ENCODE peak calls at places on chromosomes 12 and 14, in six cellular contexts. One of them, this sample, is unnamed.
A peak's percentile ranks its signal among the peaks of the same experiment; 100 is the strongest.

GRCh38 chr12:43736921-43737440 is 21.6 kb downstream of the PUS7L start:
- DNase-seq in NB4: no peak
- DNase-seq in Caco-2: no peak
- DNase-seq in transverse colon: no peak
- DNase-seq in GM06990: no peak
- DNase-seq in SK-N-SH: no peak
- DNase-seq in this sample: no peak

GRCh38 chr12:13234045-13234641 is 37.6 kb downstream of the EMP1 start:
- DNase-seq in transverse colon: peak; percentile 48
- DNase-seq in GM06990: no peak
- DNase-seq in SK-N-SH: peak; percentile 46
- DNase-seq in NB4: peak; percentile 57
- DNase-seq in Caco-2: peak; percentile 75
- DNase-seq in this sample: peak; percentile 37

GRCh38 chr12:102992297-102992696 is 34.8 kb downstream of the ASCL1 start:
- DNase-seq in NB4: no peak
- DNase-seq in transverse colon: no peak
- DNase-seq in Caco-2: peak; percentile 4
- DNase-seq in SK-N-SH: no peak
- DNase-seq in GM06990: no peak
- DNase-seq in this sample: peak; percentile 26

GRCh38 chr12:4172999-4173398 is 100.6 kb upstream of the CCND2 start:
- DNase-seq in NB4: no peak
- DNase-seq in GM06990: no peak
- DNase-seq in transverse colon: no peak
- DNase-seq in SK-N-SH: no peak
- DNase-seq in Caco-2: no peak
- DNase-seq in this sample: no peak

GRCh38 chr14:29937116-29937515 is 9.5 kb upstream of the PRKD1 start:
- DNase-seq in transverse colon: no peak
- DNase-seq in SK-N-SH: no peak
- DNase-seq in NB4: no peak
- DNase-seq in GM06990: no peak
- DNase-seq in Caco-2: no peak
- DNase-seq in this sample: no peak

GRCh38 chr12:79933580-79934264 is 1.2 kb downstream of the PPP1R12A start:
- DNase-seq in NB4: peak; percentile 62
- DNase-seq in transverse colon: peak; percentile 11
- DNase-seq in GM06990: no peak
- DNase-seq in Caco-2: no peak
- DNase-seq in SK-N-SH: peak; percentile 14
- DNase-seq in this sample: peak; percentile 48

GRCh38 chr14:65476290-65476941 is 63.9 kb downstream of the FUT8 start:
- DNase-seq in NB4: no peak
- DNase-seq in Caco-2: no peak
- DNase-seq in transverse colon: no peak
- DNase-seq in GM06990: peak; percentile 53
- DNase-seq in SK-N-SH: no peak
- DNase-seq in this sample: peak; percentile 74

GRCh38 chr12:1083086-1083887 is 92.3 kb downstream of the ERC1 start:
- DNase-seq in NB4: no peak
- DNase-seq in Caco-2: no peak
- DNase-seq in SK-N-SH: peak; percentile 41
- DNase-seq in GM06990: no peak
- DNase-seq in transverse colon: no peak
- DNase-seq in this sample: no peak

GRCh38 chr12:47942327-47943230 is 20.8 kb upstream of the TMEM106C start:
- DNase-seq in SK-N-SH: peak; percentile 86
- DNase-seq in transverse colon: no peak
- DNase-seq in GM06990: peak; percentile 13
- DNase-seq in Caco-2: no peak
- DNase-seq in NB4: peak; percentile 43
- DNase-seq in this sample: peak; percentile 7

GRCh38 chr14:52068741-52069616 is at the start of gene NID2:
- DNase-seq in SK-N-SH: peak; percentile 98
- DNase-seq in transverse colon: peak; percentile 82
- DNase-seq in NB4: no peak
- DNase-seq in Caco-2: peak; percentile 41
- DNase-seq in GM06990: peak; percentile 12
- DNase-seq in this sample: peak; percentile 31

GRCh38 chr12:18551703-18552102 is 186.1 kb downstream of the PLCZ1 start:
- DNase-seq in SK-N-SH: no peak
- DNase-seq in GM06990: no peak
- DNase-seq in NB4: no peak
- DNase-seq in transverse colon: no peak
- DNase-seq in Caco-2: peak; percentile 54
- DNase-seq in this sample: no peak

GRCh38 chr12:74801625-74802024 is 264.0 kb downstream of the ATXN7L3B start:
- DNase-seq in Caco-2: no peak
- DNase-seq in NB4: peak; percentile 26
- DNase-seq in GM06990: no peak
- DNase-seq in transverse colon: no peak
- DNase-seq in SK-N-SH: no peak
- DNase-seq in this sample: no peak

GRCh38 chr12:104521731-104522130 is 65.0 kb downstream of the CHST11 start:
- DNase-seq in GM06990: no peak
- DNase-seq in transverse colon: no peak
- DNase-seq in SK-N-SH: peak; percentile 34
- DNase-seq in Caco-2: no peak
- DNase-seq in NB4: no peak
- DNase-seq in this sample: no peak

GRCh38 chr12:114769634-114770033 is 85.7 kb upstream of the TBX3 start:
- DNase-seq in GM06990: no peak
- DNase-seq in transverse colon: no peak
- DNase-seq in Caco-2: no peak
- DNase-seq in SK-N-SH: no peak
- DNase-seq in NB4: no peak
- DNase-seq in this sample: no peak

GRCh38 chr12:23113781-23114180 is 488.8 kb downstream of the ETNK1 start:
- DNase-seq in Caco-2: no peak
- DNase-seq in GM06990: no peak
- DNase-seq in NB4: no peak
- DNase-seq in transverse colon: no peak
- DNase-seq in SK-N-SH: no peak
- DNase-seq in this sample: no peak

GRCh38 chr12:40903040-40903439 is 210.8 kb downstream of the CNTN1 start:
- DNase-seq in GM06990: no peak
- DNase-seq in transverse colon: no peak
- DNase-seq in SK-N-SH: no peak
- DNase-seq in NB4: no peak
- DNase-seq in Caco-2: no peak
- DNase-seq in this sample: no peak

GRCh38 chr12:69330475-69331473 is 17.4 kb upstream of the LYZ start:
- DNase-seq in GM06990: peak; percentile 31
- DNase-seq in NB4: peak; percentile 68
- DNase-seq in Caco-2: peak; percentile 49
- DNase-seq in transverse colon: peak; percentile 74
- DNase-seq in SK-N-SH: peak; percentile 26
- DNase-seq in this sample: peak; percentile 66

GRCh38 chr12:122318607-122319311 is 52.5 kb upstream of the VPS33A start:
- DNase-seq in Caco-2: no peak
- DNase-seq in transverse colon: no peak
- DNase-seq in GM06990: no peak
- DNase-seq in NB4: no peak
- DNase-seq in SK-N-SH: no peak
- DNase-seq in this sample: no peak

GRCh38 chr14:69650948-69651369 is 39.6 kb downstream of the SUSD6 start:
- DNase-seq in Caco-2: no peak
- DNase-seq in GM06990: no peak
- DNase-seq in SK-N-SH: no peak
- DNase-seq in transverse colon: no peak
- DNase-seq in NB4: no peak
- DNase-seq in this sample: no peak

GRCh38 chr12:115912440-115912839 is 365.1 kb downstream of the MED13L start:
- DNase-seq in GM06990: no peak
- DNase-seq in SK-N-SH: no peak
- DNase-seq in NB4: no peak
- DNase-seq in Caco-2: no peak
- DNase-seq in transverse colon: no peak
- DNase-seq in this sample: no peak

GRCh38 chr12:103529306-103529705 is 33.5 kb upstream of the C12orf42 start:
- DNase-seq in SK-N-SH: no peak
- DNase-seq in GM06990: no peak
- DNase-seq in transverse colon: no peak
- DNase-seq in Caco-2: no peak
- DNase-seq in NB4: no peak
- DNase-seq in this sample: no peak

DNA sequence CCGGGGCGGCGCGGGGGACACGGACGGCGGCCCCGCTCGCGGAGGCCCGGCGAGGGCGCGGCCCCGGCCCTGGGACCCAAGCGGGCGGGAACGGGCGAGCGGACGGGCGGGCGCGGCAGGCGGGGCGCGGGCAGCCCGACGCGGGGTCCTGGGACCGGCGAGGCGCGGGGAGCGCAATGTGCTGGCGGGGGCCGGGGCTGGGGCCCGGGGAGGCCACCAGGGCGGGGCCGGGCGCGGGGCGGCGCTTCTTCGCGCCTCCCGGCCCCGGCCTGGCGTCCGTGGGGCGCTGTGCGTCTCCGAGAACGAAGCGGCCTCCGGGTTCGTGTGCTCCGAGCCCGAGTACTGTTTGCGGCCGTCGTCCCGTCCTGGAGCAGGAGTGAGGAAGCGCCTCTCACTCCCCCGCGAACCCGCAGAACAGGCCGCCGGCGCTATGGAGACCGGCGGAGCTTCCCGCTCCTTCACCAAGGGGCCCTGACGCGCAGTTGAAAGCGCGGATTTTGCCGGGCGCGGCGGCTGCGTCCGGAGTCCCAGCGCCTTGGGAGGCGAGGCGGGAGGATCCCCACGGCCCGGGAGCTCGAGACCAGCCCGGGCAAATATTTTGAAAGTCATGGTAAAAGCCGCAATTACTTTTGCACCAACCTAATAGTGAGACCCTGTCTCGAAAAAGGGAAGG is 415 bp upstream of the ANKLE2 start:
- DNase-seq in transverse colon: peak; percentile 90
- DNase-seq in GM06990: peak; percentile 92
- DNase-seq in SK-N-SH: peak; percentile 99
- DNase-seq in NB4: peak; percentile 98
- DNase-seq in Caco-2: peak; percentile 92
- DNase-seq in this sample: peak; percentile 95
- TF ChIP-seq CTCF in transverse colon: peak; percentile 19
- TF ChIP-seq CTCF in GM06990: peak; percentile 31
- TF ChIP-seq CTCF in SK-N-SH: peak; percentile 31
- TF ChIP-seq CTCF in NB4: peak; percentile 22
- TF ChIP-seq CTCF in Caco-2: no peak
- TF ChIP-seq CTCF in this sample: peak; percentile 18

GRCh38 chr12:6462234-6462995 is 8.1 kb downstream of the VAMP1 start:
- DNase-seq in transverse colon: no peak
- DNase-seq in Caco-2: no peak
- DNase-seq in GM06990: no peak
- DNase-seq in SK-N-SH: no peak
- DNase-seq in NB4: no peak
- DNase-seq in this sample: no peak

GRCh38 chr12:6464531-6464930 is 5.9 kb downstream of the VAMP1 start:
- DNase-seq in NB4: no peak
- DNase-seq in GM06990: no peak
- DNase-seq in SK-N-SH: no peak
- DNase-seq in Caco-2: no peak
- DNase-seq in transverse colon: no peak
- DNase-seq in this sample: no peak

GRCh38 chr12:6465467-6466183 is 4.9 kb downstream of the VAMP1 start:
- DNase-seq in transverse colon: peak; percentile 66
- DNase-seq in Caco-2: peak; percentile 80
- DNase-seq in GM06990: no peak
- DNase-seq in SK-N-SH: peak; percentile 79
- DNase-seq in NB4: peak; percentile 72
- DNase-seq in this sample: peak; percentile 70

GRCh38 chr12:6463211-6463610 is 7.3 kb downstream of the VAMP1 start:
- DNase-seq in NB4: no peak
- DNase-seq in Caco-2: no peak
- DNase-seq in GM06990: no peak
- DNase-seq in SK-N-SH: no peak
- DNase-seq in transverse colon: no peak
- DNase-seq in this sample: no peak

GRCh38 chr12:6463858-6464257 is 6.6 kb downstream of the VAMP1 start:
- DNase-seq in SK-N-SH: no peak
- DNase-seq in transverse colon: no peak
- DNase-seq in NB4: no peak
- DNase-seq in GM06990: no peak
- DNase-seq in Caco-2: no peak
- DNase-seq in this sample: no peak
- H3K4me3 ChIP-seq in SK-N-SH: no peak overlapping the region
- H3K4me3 ChIP-seq in transverse colon: no peak overlapping the region
- H3K4me3 ChIP-seq in NB4: no peak overlapping the region
- H3K4me3 ChIP-seq in GM06990: no peak overlapping the region
- H3K4me3 ChIP-seq in Caco-2: no peak overlapping the region
- H3K4me3 ChIP-seq in this sample: no peak overlapping the region

GRCh38 chr14:72636094-72636493 is 257.8 kb downstream of the DPF3 start:
- DNase-seq in SK-N-SH: no peak
- DNase-seq in GM06990: no peak
- DNase-seq in Caco-2: no peak
- DNase-seq in NB4: no peak
- DNase-seq in transverse colon: no peak
- DNase-seq in this sample: no peak
- TF ChIP-seq CTCF in SK-N-SH: no peak
- TF ChIP-seq CTCF in GM06990: no peak
- TF ChIP-seq CTCF in Caco-2: no peak
- TF ChIP-seq CTCF in NB4: no peak
- TF ChIP-seq CTCF in transverse colon: no peak
- TF ChIP-seq CTCF in this sample: no peak

DNA sequence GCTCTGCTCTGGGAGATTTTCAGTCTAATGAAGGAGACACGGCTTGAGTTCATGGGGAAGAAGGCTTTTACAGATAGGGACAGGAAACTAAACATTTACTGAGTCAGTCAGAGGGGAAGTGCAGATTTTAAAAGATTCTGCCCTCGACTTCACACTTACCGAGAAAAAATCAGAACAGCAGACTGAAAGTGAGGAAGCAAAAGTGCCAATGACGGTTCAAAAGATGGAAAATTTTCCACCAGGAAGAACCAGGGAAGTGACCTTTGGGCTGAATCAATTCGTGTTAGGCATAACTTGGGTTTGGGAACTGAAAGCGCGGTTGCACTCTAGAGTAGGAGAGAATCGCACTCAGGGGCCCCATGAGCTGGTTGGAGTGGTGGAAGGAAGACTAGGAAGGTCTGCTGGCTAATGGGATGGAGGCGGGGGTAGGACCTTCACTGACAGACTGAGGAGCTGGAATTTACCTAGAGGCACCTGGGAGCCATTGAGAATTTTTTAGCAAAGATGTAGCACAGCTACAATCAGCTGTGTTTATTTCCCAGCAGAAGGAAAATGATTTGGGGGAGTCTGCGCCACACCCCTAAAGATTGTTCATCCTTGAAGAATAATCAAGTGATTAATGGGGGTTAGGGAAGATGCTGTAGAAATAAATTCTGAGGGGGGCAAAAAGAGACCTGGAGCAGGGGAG is 1.2 kb downstream of the KCNK13 start:
- DNase-seq in SK-N-SH: no peak
- DNase-seq in transverse colon: no peak
- DNase-seq in GM06990: no peak
- DNase-seq in Caco-2: no peak
- DNase-seq in NB4: peak; percentile 17
- DNase-seq in this sample: no peak
- H3K4me3 ChIP-seq in SK-N-SH: no peak overlapping the region
- H3K4me3 ChIP-seq in transverse colon: peak overlapping the region; percentile 50
- H3K4me3 ChIP-seq in GM06990: no peak overlapping the region
- H3K4me3 ChIP-seq in Caco-2: no peak overlapping the region
- H3K4me3 ChIP-seq in NB4: no peak overlapping the region
- H3K4me3 ChIP-seq in this sample: no peak overlapping the region

GRCh38 chr12:90757957-90758356 is 197.0 kb downstream of the CCER1 start:
- DNase-seq in SK-N-SH: no peak
- DNase-seq in NB4: no peak
- DNase-seq in GM06990: no peak
- DNase-seq in transverse colon: no peak
- DNase-seq in Caco-2: no peak
- DNase-seq in this sample: no peak
- TF ChIP-seq CTCF in SK-N-SH: no peak
- TF ChIP-seq CTCF in NB4: no peak
- TF ChIP-seq CTCF in GM06990: no peak
- TF ChIP-seq CTCF in transverse colon: no peak
- TF ChIP-seq CTCF in Caco-2: no peak
- TF ChIP-seq CTCF in this sample: no peak